ENCODE peak calls at places on chromosomes 3 and 15, in four cellular contexts. J is H1, U is GM12878, M is HepG2. T is an unnamed sample. For H3K27me3 and H3K4me1, the result is how much of the 10 kb centered on the place peaks cover.

GRCh38 chr15:48426047-48426446 is 94.8 kb downstream of the DUT start:
- DNase-seq in J (no peak), U (no peak), M (no peak), T (no peak)

GRCh38 chr15:40054056-40054745 is 15.2 kb upstream of the SRP14 start:
- DNase-seq in J (no peak), U (no peak), M (no peak), T (no peak)

GRCh38 chr3:46661776-46662766 is 31.4 kb downstream of the ALS2CL start:
- DNase-seq in J (peak), U (no peak), M (no peak), T (no peak)

GRCh38 chr15:51861557-51862350 is 32.3 kb downstream of the TMOD3 start:
- DNase-seq in J (no peak), U (no peak), M (no peak), T (no peak)

GRCh38 chr3:4983739-4984510 is 4.7 kb downstream of the BHLHE40 start:
- DNase-seq in J (no peak), U (peak), M (no peak), T (no peak)

GRCh38 chr3:112104774-112105173 is 18.6 kb downstream of the C3orf52 start:
- DNase-seq in J (no peak), U (no peak), M (no peak), T (no peak)

GRCh38 chr15:64897345-64897985 is 14.2 kb upstream of the ANKDD1A start:
- DNase-seq in J (no peak), U (no peak), M (no peak), T (no peak)

GRCh38 chr3:60708191-60708975 is 542.9 kb downstream of the FHIT start:
- DNase-seq in J (no peak), U (no peak), M (no peak), T (no peak)

GRCh38 chr3:158801200-158801599 is 654 bp upstream of the MFSD1 start:
- DNase-seq in J (no peak), U (no peak), M (no peak), T (no peak)

GRCh38 chr15:28891588-28891987 is 5.8 kb downstream of the APBA2 start:
- DNase-seq in J (no peak), U (no peak), M (no peak), T (no peak)

GRCh38 chr15:41562784-41563198 is 3.8 kb downstream of the TYRO3 start:
- DNase-seq in J (no peak), U (no peak), M (no peak), T (no peak)

DNA sequence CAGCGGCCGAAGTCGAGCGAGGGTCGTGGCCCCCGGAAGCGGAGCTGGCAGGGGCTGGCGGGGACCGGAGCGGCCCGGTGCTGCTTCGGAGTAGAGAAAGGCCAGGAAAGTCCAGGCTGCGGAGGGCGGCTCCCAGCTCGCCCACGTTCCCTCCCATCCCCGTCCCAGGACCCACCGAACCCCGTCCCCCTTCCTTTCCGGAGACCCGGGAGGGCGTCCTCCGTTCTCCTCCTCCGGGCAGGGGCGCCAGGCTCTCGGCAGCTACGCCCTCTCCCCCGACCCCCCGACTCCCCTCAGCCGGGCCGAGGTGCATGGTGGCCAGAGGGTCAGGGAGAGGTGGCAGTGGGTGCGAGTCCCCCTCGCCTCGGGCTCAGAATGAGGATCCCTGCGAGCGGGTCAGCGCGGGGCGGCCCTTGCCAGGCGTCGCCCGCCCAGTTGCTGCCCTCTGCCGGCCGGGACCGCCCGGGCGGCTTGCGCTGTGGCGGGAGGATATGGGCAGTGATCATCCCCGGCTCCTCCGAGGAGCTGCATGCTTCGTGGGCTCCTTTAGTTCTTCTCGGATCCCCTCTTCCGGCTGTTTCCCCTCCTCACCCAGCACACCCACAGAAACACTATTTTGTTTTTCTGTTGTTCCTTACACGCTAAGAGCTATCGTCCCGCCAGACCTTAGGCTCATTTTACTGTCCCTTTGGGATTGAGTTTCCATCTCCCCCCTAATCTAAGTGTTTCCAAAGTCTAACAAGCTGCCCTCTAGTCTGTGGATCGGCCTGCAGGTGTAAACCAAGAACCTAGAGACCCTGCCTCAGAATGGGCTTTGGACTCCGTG is 744 bp upstream of the ALDH1A2 start:
- DNase-seq in J (peak), U (no peak), M (peak), T (no peak)
- H3K27me3 ChIP-seq in J (under half), U (under half), M (under half), T (half or more)

GRCh38 chr3:13115991-13116390 is 42.8 kb upstream of the IQSEC1 start:
- DNase-seq in J (no peak), U (no peak), M (no peak), T (no peak)
- TF ChIP-seq SUZ12 in J (no peak), U (no peak), M (no peak), T (no peak)

GRCh38 chr15:85625856-85626255 is 168.9 kb downstream of the KLHL25 start:
- DNase-seq in J (no peak), U (no peak), M (no peak), T (no peak)

GRCh38 chr15:85624241-85624855 is 170.4 kb downstream of the KLHL25 start:
- DNase-seq in J (no peak), U (no peak), M (no peak), T (no peak)

GRCh38 chr15:85625431-85625830 is 169.3 kb downstream of the KLHL25 start:
- DNase-seq in J (no peak), U (no peak), M (no peak), T (no peak)

GRCh38 chr15:85623648-85624047 is 171.1 kb downstream of the KLHL25 start:
- DNase-seq in J (no peak), U (no peak), M (no peak), T (no peak)

GRCh38 chr15:85627245-85627935 is 167.3 kb downstream of the KLHL25 start:
- DNase-seq in J (no peak), U (no peak), M (no peak), T (no peak)
- H3K4me1 ChIP-seq in J (under half), U (under half), M (under half), T (under half)

DNA sequence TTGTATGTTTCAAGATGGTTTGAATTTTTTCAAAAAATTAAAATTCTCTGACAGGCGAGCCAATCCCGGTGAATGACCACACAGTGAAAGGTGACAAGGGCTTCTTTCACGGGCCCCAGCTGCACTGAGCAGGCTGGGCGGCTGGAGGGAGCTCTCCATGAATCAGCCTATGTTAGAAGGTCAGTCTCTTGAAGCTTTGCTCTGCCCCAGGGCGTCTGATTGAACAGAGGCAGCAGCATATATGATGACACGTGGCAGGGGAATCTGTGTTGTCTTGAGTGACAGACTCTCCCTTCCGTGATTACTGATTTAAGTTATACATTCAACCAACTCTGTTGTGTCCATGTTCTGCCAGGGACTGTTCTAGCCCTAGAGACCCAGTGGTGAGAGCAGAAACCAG is 51.5 kb downstream of the ISG20 start:
- DNase-seq in J (no peak), U (no peak), M (no peak), T (no peak)
- H3K27me3 ChIP-seq in J (under half), U (under half), M (under half), T (under half)

DNA sequence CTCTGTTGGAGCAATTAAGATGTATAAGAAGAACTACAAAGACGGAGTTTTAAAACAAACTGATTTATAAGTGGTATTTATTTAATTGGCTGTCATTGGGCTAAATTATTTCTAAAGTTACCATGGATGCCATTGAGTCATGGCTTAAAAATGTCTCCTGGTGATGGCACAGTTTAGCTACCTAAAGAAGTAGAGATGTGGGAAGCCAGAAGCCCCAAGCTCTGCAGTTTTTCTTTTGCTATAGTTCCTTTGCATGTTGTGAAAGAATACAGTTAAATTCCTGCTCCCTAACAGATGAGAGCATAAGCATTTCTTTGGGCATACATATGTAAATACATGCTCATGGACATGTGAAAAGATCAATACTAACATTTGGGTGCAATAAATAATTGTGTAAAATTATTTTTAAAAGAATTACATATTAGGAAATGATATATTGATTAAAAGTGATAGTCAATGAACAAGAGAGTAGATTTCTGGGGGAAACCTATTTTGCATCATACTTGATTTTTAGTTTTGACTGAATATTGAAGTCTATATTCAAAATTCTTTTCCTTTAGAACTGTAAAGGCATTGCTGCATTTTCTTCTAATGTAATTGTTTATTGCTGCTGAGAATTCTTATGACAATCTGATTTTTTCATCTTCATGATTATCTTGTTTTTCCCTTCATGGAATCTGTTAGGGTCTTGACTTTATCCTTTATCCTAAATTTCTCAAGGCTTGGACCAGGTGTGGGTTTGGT is 2.1 kb downstream of the OPA1 start:
- DNase-seq in J (no peak), U (no peak), M (no peak), T (no peak)
- TF ChIP-seq SUZ12 in J (no peak), U (no peak), M (no peak), T (no peak)

GRCh38 chr3:123157598-123158287 is 44.0 kb upstream of the SEC22A start:
- DNase-seq in J (peak), U (no peak), M (peak), T (no peak)
- H3K4me1 ChIP-seq in J (under half), U (under half), M (under half), T (under half)

DNA sequence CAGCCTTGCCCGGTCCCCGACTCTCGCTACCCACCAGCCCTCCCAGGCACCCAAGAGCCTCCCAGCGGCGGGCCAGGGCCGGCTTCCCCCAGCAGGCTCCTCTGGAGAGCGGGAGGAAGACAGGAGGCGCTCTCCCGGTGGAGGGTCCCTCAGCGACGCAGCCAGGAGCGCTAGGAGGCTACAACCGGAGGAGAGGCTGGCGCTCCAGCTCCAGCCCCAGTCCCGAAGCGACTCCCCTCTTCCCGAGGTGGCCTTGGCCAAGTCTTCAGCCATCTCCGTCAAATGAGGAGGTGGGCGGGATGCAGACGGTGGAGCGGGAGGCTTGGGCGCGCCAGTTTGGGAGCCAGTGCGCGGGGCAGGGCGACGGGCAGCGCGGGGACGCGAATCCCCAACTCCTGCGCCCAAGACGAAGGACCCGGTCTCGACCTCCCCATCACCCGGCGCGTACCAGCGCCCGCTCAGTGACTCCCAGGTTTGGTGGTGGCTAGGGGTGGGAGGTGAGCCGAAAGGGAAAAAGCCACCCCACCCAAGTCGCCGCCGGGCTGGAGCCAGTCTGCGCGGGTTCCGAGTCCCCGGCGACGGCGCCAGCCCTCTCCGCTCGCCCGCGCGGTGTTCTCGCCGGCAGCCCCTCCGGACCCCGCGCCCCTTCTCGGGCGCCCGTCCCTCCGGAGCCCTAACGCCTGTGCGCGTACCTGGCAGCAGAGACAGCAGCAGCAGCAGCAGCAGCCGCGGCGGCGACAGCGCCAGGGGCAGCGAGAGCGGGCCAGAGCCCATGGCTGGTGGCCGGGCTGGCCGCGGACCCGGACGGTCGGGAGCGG is 566 bp downstream of the CHRNA3 start:
- DNase-seq in J (peak), U (no peak), M (no peak), T (peak)
- H3K27me3 ChIP-seq in J (under half), U (under half), M (half or more), T (under half)

GRCh38 chr3:124552224-124552623 is 178.0 kb upstream of the UMPS start:
- DNase-seq in J (no peak), U (no peak), M (peak), T (no peak)
- TF ChIP-seq SUZ12 in J (no peak), U (no peak), M (no peak), T (no peak)

GRCh38 chr15:59279023-59279422 is 72.4 kb downstream of the LDHAL6B start:
- DNase-seq in J (no peak), U (no peak), M (peak), T (no peak)

GRCh38 chr15:59280855-59281254 is 74.2 kb downstream of the LDHAL6B start:
- DNase-seq in J (no peak), U (no peak), M (no peak), T (no peak)

GRCh38 chr15:59281699-59282098 is 75.1 kb downstream of the LDHAL6B start:
- DNase-seq in J (no peak), U (no peak), M (peak), T (no peak)

GRCh38 chr15:59276225-59277178 is 69.9 kb downstream of the LDHAL6B start:
- DNase-seq in J (no peak), U (no peak), M (peak), T (no peak)

DNA sequence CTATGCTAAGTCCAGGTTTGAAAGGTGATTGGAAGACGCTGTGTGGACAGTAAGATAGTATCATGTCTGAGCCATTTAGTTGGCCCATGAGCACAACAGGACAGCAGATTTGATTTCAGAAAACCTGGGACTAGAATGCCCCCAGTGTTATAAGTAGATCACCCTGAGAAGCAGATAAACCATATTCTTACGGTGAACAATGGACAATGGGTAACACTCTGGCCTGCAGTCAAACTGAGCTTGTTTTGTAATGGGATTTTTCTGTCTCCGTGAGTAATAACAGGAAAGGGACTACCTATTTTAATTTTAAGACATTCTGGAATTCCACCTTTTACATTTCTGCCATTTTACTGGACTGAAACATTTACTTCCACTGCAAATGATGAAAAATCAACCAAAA is 71.5 kb downstream of the LDHAL6B start:
- DNase-seq in J (no peak), U (no peak), M (peak), T (no peak)
- H3K4me1 ChIP-seq in J (under half), U (under half), M (half or more), T (under half)

DNA sequence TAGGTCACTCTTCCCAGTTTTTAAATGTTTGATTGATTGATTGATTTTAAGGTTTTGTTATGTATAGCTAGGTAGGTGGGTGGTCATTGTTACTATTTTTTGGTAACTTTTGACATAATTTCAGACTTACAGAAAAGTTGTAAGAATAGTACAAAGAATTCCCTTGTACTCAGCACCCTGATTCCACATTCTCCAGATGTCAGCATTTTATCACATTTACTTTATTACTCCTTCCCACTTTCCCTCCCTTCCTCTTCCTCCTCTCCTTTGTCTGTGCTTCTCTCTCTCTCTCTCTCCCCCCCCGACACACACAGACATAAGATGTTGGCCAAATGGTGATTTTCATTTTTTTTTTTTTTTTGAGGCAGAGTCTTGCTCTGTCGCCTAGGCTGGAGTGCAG is 14.8 kb downstream of the IDH3A start:
- DNase-seq in J (no peak), U (no peak), M (no peak), T (no peak)
- H3K27me3 ChIP-seq in J (under half), U (under half), M (under half), T (under half)